ENCODE peak calls at places on chromosomes 12 and 14, in six cellular contexts. Z is nucleus accumbens; G is NCI-H748 treated with DMSO at 0.1 percent for 48 hours; A is stimulated activated CD8-positive, alpha-beta memory T cell treated with anti-CD3 and anti-CD28 coated beads, Interleukin-12 subunit alpha, Interleukin-12 subunit beta, amount 100 ng/mL, for 4 hours; M is fibroblast of the conjunctiva; L is activated T-cell treated with anti-CD3 and anti-CD28 coated beads, Interleukin-2, amount 50 U/mL, for 72 hours. B is an unnamed sample.

GRCh38 chr12:128905003-128905544 is 51.8 kb downstream of the GLT1D1 start:
- DNase-seq in Z (no peak), G (no peak), A (no peak), M (no peak), L (no peak), B (no peak)

GRCh38 chr12:42854826-42855225 is 265.3 kb upstream of the PRICKLE1 start:
- DNase-seq in Z (no peak), G (no peak), A (no peak), M (no peak), L (no peak), B (no peak)

GRCh38 chr14:77849711-77850110 is 49.8 kb downstream of the ADCK1 start:
- DNase-seq in Z (no peak), G (no peak), A (no peak), M (no peak), L (no peak), B (no peak)

GRCh38 chr12:2264622-2265306 is 212.0 kb downstream of the CACNA1C start:
- DNase-seq in Z (no peak), G (no peak), A (no peak), M (peak; percentile 94), L (no peak), B (no peak)

GRCh38 chr12:108575199-108575912 is 13.0 kb downstream of the ISCU start:
- DNase-seq in Z (no peak), G (no peak), A (no peak), M (no peak), L (no peak), B (no peak)

GRCh38 chr12:22271036-22271435 is 63.5 kb downstream of the ST8SIA1 start:
- DNase-seq in Z (no peak), G (no peak), A (no peak), M (peak; percentile 89), L (no peak), B (no peak)

GRCh38 chr12:14239350-14239934 is 126.0 kb upstream of the ATF7IP start:
- DNase-seq in Z (no peak), G (no peak), A (no peak), M (no peak), L (peak; percentile 42), B (peak; percentile 78)

GRCh38 chr12:115323223-115323905 is 639.4 kb upstream of the TBX3 start:
- DNase-seq in Z (no peak), G (no peak), A (no peak), M (peak; percentile 36), L (no peak), B (no peak)

GRCh38 chr12:56029666-56030293 is 8.9 kb downstream of the IKZF4 start:
- DNase-seq in Z (peak; percentile 1), G (peak; percentile 10), A (no peak), M (peak; percentile 47), L (peak; percentile 46), B (peak; percentile 62)

GRCh38 chr12:108875682-108876361 is 4.1 kb upstream of the DAO start:
- DNase-seq in Z (no peak), G (no peak), A (no peak), M (no peak), L (no peak), B (peak; percentile 7)

GRCh38 chr12:81167694-81168093 is 89.8 kb downstream of the ACSS3 start:
- DNase-seq in Z (no peak), G (no peak), A (no peak), M (no peak), L (no peak), B (no peak)

B was measured in NCI-H69.